ENCODE peak calls at places on chromosomes 16 and 17, in eight cellular contexts. F, Z, U, I, V, O, G and J are unnamed samples.

GRCh38 chr17:49935526-49936210 is 33.3 kb upstream of the DLX4 start:
- DNase-seq in F (no peak), Z (no peak), U (no peak), I (no peak), V (peak; percentile 26), O (no peak), G (no peak), J (no peak)

GRCh38 chr16:86088287-86088686 is 189.3 kb downstream of the IRF8 start:
- DNase-seq in F (no peak), Z (no peak), U (no peak), I (no peak), V (no peak), O (no peak), G (no peak), J (no peak)

GRCh38 chr17:162689-163088 is 18.8 kb downstream of the DOC2B start:
- DNase-seq in F (no peak), Z (no peak), U (no peak), I (no peak), V (no peak), O (no peak), G (no peak), J (no peak)

GRCh38 chr16:69567031-69567680 is 1.4 kb downstream of the NFAT5 start:
- DNase-seq in F (no peak), Z (peak; percentile 36), U (no peak), I (peak; percentile 39), V (no peak), O (peak; percentile 17), G (no peak), J (no peak)

GRCh38 chr17:205817-206216 is 24.4 kb upstream of the DOC2B start:
- DNase-seq in F (no peak), Z (no peak), U (no peak), I (no peak), V (no peak), O (no peak), G (no peak), J (no peak)

GRCh38 chr17:49952912-49953497 is 16.0 kb upstream of the DLX4 start:
- DNase-seq in F (no peak), Z (no peak), U (no peak), I (no peak), V (no peak), O (no peak), G (no peak), J (no peak)

GRCh38 chr16:70407811-70408274 is 31.1 kb downstream of the ST3GAL2 start:
- DNase-seq in F (no peak), Z (no peak), U (no peak), I (no peak), V (no peak), O (no peak), G (no peak), J (no peak)

GRCh38 chr17:78338860-78339259 is 21.0 kb downstream of the SOCS3 start:
- DNase-seq in F (peak; percentile 75), Z (no peak), U (no peak), I (no peak), V (no peak), O (no peak), G (no peak), J (peak; percentile 97)

GRCh38 chr17:75367312-75367711 is 38.2 kb downstream of the GRB2 start:
- DNase-seq in F (no peak), Z (no peak), U (no peak), I (no peak), V (no peak), O (no peak), G (no peak), J (no peak)

GRCh38 chr17:67585077-67585602 is 132.6 kb upstream of the NOL11 start:
- DNase-seq in F (no peak), Z (no peak), U (no peak), I (no peak), V (peak; percentile 58), O (no peak), G (no peak), J (no peak)

GRCh38 chr16:86298166-86299131 is 211.9 kb upstream of the FOXF1 start:
- DNase-seq in F (no peak), Z (no peak), U (no peak), I (no peak), V (no peak), O (peak; percentile 72), G (no peak), J (peak; percentile 73)